ENCODE peak calls at places on chromosome X, in four cellular contexts. Z, W, N and Y are unnamed samples.
A peak's percentile ranks its signal among the peaks of the same experiment; 100 is the strongest.

GRCh38 chrX:35090801-35091200 is 148.2 kb downstream of the FAM47B start:
- DNase-seq in Z (no peak), W (no peak), N (no peak), Y (no peak)

GRCh38 chrX:107725761-107726555 is 49.6 kb downstream of the TSC22D3 start:
- DNase-seq in Z (no peak), W (no peak), N (no peak), Y (peak; percentile 23)

GRCh38 chrX:17679820-17680219 is 57.5 kb upstream of the SCML1 start:
- DNase-seq in Z (no peak), W (no peak), N (no peak), Y (no peak)

GRCh38 chrX:77003956-77004355 is 443.2 kb upstream of the FGF16 start:
- DNase-seq in Z (no peak), W (no peak), N (no peak), Y (no peak)

GRCh38 chrX:49272426-49272825 is 2.8 kb downstream of the PPP1R3F start:
- DNase-seq in Z (peak; percentile 3), W (no peak), N (no peak), Y (no peak)

GRCh38 chrX:118255921-118256320 is 90.0 kb upstream of the WDR44 start:
- DNase-seq in Z (no peak), W (no peak), N (no peak), Y (no peak)

GRCh38 chrX:77275392-77275791 is 171.8 kb upstream of the FGF16 start:
- DNase-seq in Z (no peak), W (no peak), N (no peak), Y (no peak)

GRCh38 chrX:105882581-105883275 is 60.4 kb downstream of the NRK start:
- DNase-seq in Z (no peak), W (peak; percentile 83), N (no peak), Y (no peak)

GRCh38 chrX:100994352-100995281 is 25.1 kb downstream of the ARL13A start:
- DNase-seq in Z (no peak), W (peak; percentile 28), N (no peak), Y (no peak)

GRCh38 chrX:118116308-118117068 is at the start of gene KLHL13:
- DNase-seq in Z (peak; percentile 73), W (peak; percentile 44), N (peak; percentile 75), Y (peak; percentile 56)

GRCh38 chrX:22922961-22923360 is 76.8 kb upstream of the DDX53 start:
- DNase-seq in Z (no peak), W (peak; percentile 92), N (no peak), Y (no peak)

GRCh38 chrX:150200820-150201287 is 162.3 kb upstream of the MAMLD1 start:
- DNase-seq in Z (no peak), W (peak; percentile 94), N (no peak), Y (no peak)

GRCh38 chrX:18574591-18574990 is 97.3 kb downstream of the RS1 start:
- DNase-seq in Z (no peak), W (peak; percentile 72), N (no peak), Y (no peak)

GRCh38 chrX:49878128-49878833 is 1.0 kb upstream of the USP27X start:
- DNase-seq in Z (peak; percentile 68), W (no peak), N (peak; percentile 32), Y (no peak)

GRCh38 chrX:111881715-111882114 is 5.7 kb downstream of the TRPC5OS start:
- DNase-seq in Z (no peak), W (no peak), N (no peak), Y (no peak)

GRCh38 chrX:136750364-136750763 is 30.4 kb downstream of the ARHGEF6 start:
- DNase-seq in Z (no peak), W (no peak), N (no peak), Y (no peak)

GRCh38 chrX:3160771-3161170 is 119.5 kb downstream of the ARSF start:
- DNase-seq in Z (no peak), W (no peak), N (peak; percentile 75), Y (no peak)

GRCh38 chrX:16778545-16778944 is 7.7 kb upstream of the TXLNG start:
- DNase-seq in Z (no peak), W (peak; percentile 68), N (no peak), Y (no peak)

GRCh38 chrX:46376246-46376885 is 168.9 kb downstream of the ZNF674 start:
- DNase-seq in Z (no peak), W (peak; percentile 72), N (peak; percentile 69), Y (peak; percentile 10)

GRCh38 chrX:118595501-118596042 is 100.0 kb downstream of the DOCK11 start:
- DNase-seq in Z (no peak), W (peak; percentile 6), N (no peak), Y (no peak)

GRCh38 chrX:75522565-75523411 is at the start of gene ZDHHC15:
- DNase-seq in Z (peak; percentile 88), W (peak; percentile 0), N (peak; percentile 65), Y (peak; percentile 58)

GRCh38 chrX:115499112-115499805 is 61.7 kb upstream of the PLS3 start:
- DNase-seq in Z (no peak), W (peak; percentile 53), N (no peak), Y (peak; percentile 4)

GRCh38 chrX:10325606-10326005 is 168.8 kb downstream of the CLCN4 start:
- DNase-seq in Z (no peak), W (peak; percentile 69), N (no peak), Y (no peak)

GRCh38 chrX:1658083-1658463 is 43.2 kb downstream of the ASMT start:
- DNase-seq in Z (no peak), W (no peak), N (peak; percentile 52), Y (peak; percentile 43)

GRCh38 chrX:75968293-75968692 is 183.2 kb upstream of the MAGEE2 start:
- DNase-seq in Z (peak; percentile 16), W (no peak), N (no peak), Y (no peak)

GRCh38 chrX:31420711-31421151 is 348.9 kb upstream of the FTHL17 start:
- DNase-seq in Z (no peak), W (peak; percentile 69), N (no peak), Y (no peak)

GRCh38 chrX:135591871-135592270 is 71.4 kb downstream of the INTS6L start:
- DNase-seq in Z (no peak), W (no peak), N (no peak), Y (no peak)

GRCh38 chrX:121579016-121579760 is 531.8 kb downstream of the GLUD2 start:
- DNase-seq in Z (no peak), W (peak; percentile 53), N (peak; percentile 45), Y (peak; percentile 12)

DNA sequence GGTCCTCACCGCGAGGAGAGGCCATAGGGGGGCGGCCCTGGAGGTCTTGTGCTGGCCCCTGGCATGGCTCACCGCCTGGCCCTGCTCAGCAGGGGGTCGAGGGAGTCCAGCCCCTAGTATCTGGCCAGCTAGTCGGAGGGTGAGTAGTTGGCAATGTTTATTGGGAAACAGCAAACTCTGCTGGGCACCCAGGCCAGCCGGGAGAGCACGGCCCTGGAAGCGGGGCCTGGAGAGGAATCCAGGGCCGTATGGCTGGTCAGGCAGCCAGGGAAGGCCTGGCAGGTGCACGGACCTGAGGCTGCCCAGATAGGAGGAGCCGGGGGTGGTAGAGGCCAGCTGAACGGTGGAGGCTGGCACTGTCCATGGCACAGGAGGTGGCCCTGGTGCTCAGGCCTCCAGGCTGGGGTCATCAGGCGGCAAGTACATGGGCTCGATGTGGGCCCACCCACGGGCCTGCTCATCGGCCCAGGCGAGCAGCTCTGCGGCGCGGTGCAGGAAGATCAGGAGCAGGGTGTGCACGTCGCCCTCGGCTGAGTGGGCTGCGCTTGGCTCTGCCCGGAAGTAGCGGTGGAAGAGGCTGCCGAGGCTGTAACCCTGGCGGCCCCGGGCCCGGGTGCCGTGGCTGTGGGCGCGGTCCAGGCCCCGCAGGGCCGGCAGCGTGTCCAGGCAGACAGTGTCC is 1.4 kb downstream of the TREX2 start:
- DNase-seq in Z (no peak), W (no peak), N (no peak), Y (no peak)
- TF ChIP-seq CTCF in Z (no peak), W (no peak), N (no peak), Y (no peak)

DNA sequence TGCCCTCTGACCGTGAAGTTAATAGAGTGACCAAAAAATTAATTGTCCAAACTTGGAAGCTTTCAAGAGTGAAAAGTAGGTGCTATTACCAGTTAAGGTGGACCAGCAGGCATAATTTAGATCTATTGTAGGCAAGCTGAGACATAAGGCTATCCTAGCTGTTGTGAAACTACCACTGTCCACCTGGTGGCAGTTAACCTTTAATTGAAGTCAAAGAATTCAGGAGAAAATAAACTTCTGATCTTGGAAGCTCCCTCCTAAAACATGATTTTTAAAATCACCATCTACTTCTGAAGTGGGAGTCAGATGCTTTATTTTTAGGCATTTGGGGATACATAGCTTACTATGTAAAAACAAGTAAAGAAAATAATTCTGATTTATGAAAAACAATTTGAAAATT is 636.3 kb upstream of the HTR2C start:
- DNase-seq in Z (no peak), W (no peak), N (peak; percentile 37), Y (no peak)
- TF ChIP-seq CTCF in Z (no peak), W (no peak), N (peak; percentile 44), Y (no peak)

DNA sequence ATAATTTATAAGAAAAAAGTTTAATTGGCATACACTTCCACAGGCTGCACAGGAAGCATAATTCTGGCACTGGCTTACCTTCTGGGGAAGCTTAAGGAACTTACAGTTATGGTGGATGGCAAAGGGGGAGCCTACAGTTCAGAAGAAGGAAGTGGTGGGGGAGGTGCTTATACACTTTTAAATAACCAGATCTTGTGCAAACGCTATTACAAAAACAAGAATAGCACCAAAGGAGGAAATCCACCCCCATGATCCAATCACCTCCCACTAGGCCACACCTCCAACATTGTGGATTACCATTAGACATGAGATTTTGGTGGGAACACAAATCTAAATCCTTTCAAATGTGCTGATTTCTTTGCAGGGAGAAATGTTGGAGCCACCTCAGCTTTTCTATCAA is 287.7 kb downstream of the CPXCR1 start:
- DNase-seq in Z (no peak), W (no peak), N (no peak), Y (no peak)
- TF ChIP-seq CTCF in Z (no peak), W (no peak), N (no peak), Y (no peak)

GRCh38 chrX:8179653-8180052 is 8.6 kb upstream of the VCX2 start:
- DNase-seq in Z (no peak), W (peak; percentile 6), N (no peak), Y (no peak)
- TF ChIP-seq CTCF in Z (no peak), W (peak; percentile 12), N (peak; percentile 13), Y (no peak)

DNA sequence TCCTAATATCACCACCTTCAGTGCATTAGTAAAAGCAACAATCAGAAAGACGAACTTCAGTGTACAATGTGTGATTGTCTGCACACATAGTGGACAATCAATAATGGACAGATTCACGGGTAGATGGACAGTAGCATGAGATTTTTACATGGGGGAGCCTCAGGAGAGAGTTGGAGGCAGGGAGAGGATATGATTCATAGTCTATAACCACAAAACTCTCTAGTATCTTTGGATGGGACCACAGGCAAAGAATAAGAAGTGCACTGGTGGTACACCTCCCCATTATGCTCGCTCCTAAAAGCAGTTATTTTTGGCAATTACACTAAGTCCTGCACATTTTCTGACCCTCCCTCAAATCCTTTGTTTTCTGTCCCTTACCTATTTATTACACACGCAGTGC is 624.4 kb upstream of the ACTRT1 start:
- DNase-seq in Z (no peak), W (no peak), N (no peak), Y (no peak)
- TF ChIP-seq CTCF in Z (no peak), W (no peak), N (no peak), Y (no peak)

GRCh38 chrX:24890677-24891076 is 125.1 kb downstream of the ARX start:
- DNase-seq in Z (no peak), W (no peak), N (no peak), Y (no peak)
- TF ChIP-seq CTCF in Z (no peak), W (no peak), N (no peak), Y (no peak)

GRCh38 chrX:144896323-144896722 is 351.0 kb upstream of the SPANXN1 start:
- DNase-seq in Z (no peak), W (no peak), N (peak; percentile 3), Y (no peak)
- TF ChIP-seq CTCF in Z (no peak), W (no peak), N (peak; percentile 48), Y (peak; percentile 48)

GRCh38 chrX:112941209-112941788 is 100.7 kb upstream of the AMOT start:
- DNase-seq in Z (no peak), W (no peak), N (no peak), Y (no peak)
- TF ChIP-seq CTCF in Z (no peak), W (no peak), N (no peak), Y (no peak)